ENCODE peak calls at places on chromosomes 5 and 9, in four cellular contexts. One of them, this sample, is unnamed.

GRCh38 chr5:54083851-54084250 is 226.5 kb downstream of the ARL15 start:
- DNase-seq in fibroblast of lung: peak
- DNase-seq in prostate gland: no peak
- DNase-seq in right atrium auricular region: no peak
- DNase-seq in this sample: no peak

GRCh38 chr5:168047043-168047668 is 244.3 kb upstream of the WWC1 start:
- DNase-seq in right atrium auricular region: no peak
- DNase-seq in prostate gland: peak
- DNase-seq in fibroblast of lung: peak
- DNase-seq in this sample: no peak

GRCh38 chr9:98781588-98782383 is 14.6 kb downstream of the ANKS6 start:
- DNase-seq in fibroblast of lung: peak
- DNase-seq in right atrium auricular region: peak
- DNase-seq in prostate gland: no peak
- DNase-seq in this sample: no peak

GRCh38 chr5:43320846-43321245 is 7.6 kb upstream of the HMGCS1 start:
- DNase-seq in fibroblast of lung: no peak
- DNase-seq in right atrium auricular region: no peak
- DNase-seq in prostate gland: no peak
- DNase-seq in this sample: no peak

GRCh38 chr5:91206734-91207133 is 176.4 kb downstream of the ARRDC3 start:
- DNase-seq in prostate gland: no peak
- DNase-seq in fibroblast of lung: peak
- DNase-seq in right atrium auricular region: no peak
- DNase-seq in this sample: no peak

GRCh38 chr9:124665391-124666058 is 105.6 kb downstream of the NR6A1 start:
- DNase-seq in prostate gland: no peak
- DNase-seq in right atrium auricular region: no peak
- DNase-seq in fibroblast of lung: peak
- DNase-seq in this sample: no peak

GRCh38 chr9:592225-592624 is 249.3 kb upstream of the DMRT1 start:
- DNase-seq in fibroblast of lung: peak
- DNase-seq in right atrium auricular region: no peak
- DNase-seq in prostate gland: peak
- DNase-seq in this sample: no peak

GRCh38 chr9:119811030-119811429 is 441.8 kb upstream of the BRINP1 start:
- DNase-seq in prostate gland: no peak
- DNase-seq in fibroblast of lung: peak
- DNase-seq in right atrium auricular region: no peak
- DNase-seq in this sample: no peak

GRCh38 chr9:82363236-82363635 is 374.7 kb downstream of the SPATA31D1 start:
- DNase-seq in prostate gland: no peak
- DNase-seq in fibroblast of lung: no peak
- DNase-seq in right atrium auricular region: no peak
- DNase-seq in this sample: no peak

GRCh38 chr5:126004636-126005035 is 418.6 kb upstream of the GRAMD2B start:
- DNase-seq in right atrium auricular region: no peak
- DNase-seq in prostate gland: peak
- DNase-seq in fibroblast of lung: peak
- DNase-seq in this sample: no peak

GRCh38 chr9:88006511-88007290 is 32.4 kb upstream of the CDK20 start:
- DNase-seq in prostate gland: no peak
- DNase-seq in right atrium auricular region: no peak
- DNase-seq in fibroblast of lung: no peak
- DNase-seq in this sample: no peak

GRCh38 chr9:73714294-73714693 is 562.6 kb downstream of the ANXA1 start:
- DNase-seq in prostate gland: no peak
- DNase-seq in fibroblast of lung: peak
- DNase-seq in right atrium auricular region: no peak
- DNase-seq in this sample: no peak

GRCh38 chr9:93143830-93144530 is 9.9 kb upstream of the NINJ1 start:
- DNase-seq in prostate gland: peak
- DNase-seq in fibroblast of lung: no peak
- DNase-seq in right atrium auricular region: no peak
- DNase-seq in this sample: no peak

GRCh38 chr5:36366883-36367282 is 65.2 kb upstream of the RANBP3L start:
- DNase-seq in fibroblast of lung: peak
- DNase-seq in right atrium auricular region: no peak
- DNase-seq in prostate gland: no peak
- DNase-seq in this sample: no peak

GRCh38 chr5:107605596-107606125 is 65.1 kb downstream of the EFNA5 start:
- DNase-seq in right atrium auricular region: no peak
- DNase-seq in prostate gland: no peak
- DNase-seq in fibroblast of lung: no peak
- DNase-seq in this sample: no peak

GRCh38 chr9:34405719-34406118 is 29.0 kb upstream of the MYORG start:
- DNase-seq in fibroblast of lung: peak
- DNase-seq in prostate gland: no peak
- DNase-seq in right atrium auricular region: no peak
- DNase-seq in this sample: peak

GRCh38 chr9:6054280-6055099 is 39.1 kb upstream of the RANBP6 start:
- DNase-seq in prostate gland: peak
- DNase-seq in fibroblast of lung: peak
- DNase-seq in right atrium auricular region: no peak
- DNase-seq in this sample: peak

GRCh38 chr9:35826071-35826701 is 2.3 kb downstream of the FAM221B start:
- DNase-seq in prostate gland: peak
- DNase-seq in right atrium auricular region: no peak
- DNase-seq in fibroblast of lung: peak
- DNase-seq in this sample: no peak

GRCh38 chr9:126217121-126217520 is 109.5 kb upstream of the MVB12B start:
- DNase-seq in fibroblast of lung: no peak
- DNase-seq in right atrium auricular region: no peak
- DNase-seq in prostate gland: no peak
- DNase-seq in this sample: no peak

GRCh38 chr5:32223972-32224608 is 50.0 kb upstream of the GOLPH3 start:
- DNase-seq in fibroblast of lung: peak
- DNase-seq in prostate gland: no peak
- DNase-seq in right atrium auricular region: no peak
- DNase-seq in this sample: peak

GRCh38 chr9:27540537-27540936 is 10.9 kb upstream of the MOB3B start:
- DNase-seq in right atrium auricular region: no peak
- DNase-seq in fibroblast of lung: peak
- DNase-seq in prostate gland: no peak
- DNase-seq in this sample: no peak

GRCh38 chr5:82358454-82358853 is 80.3 kb upstream of the RPS23 start:
- DNase-seq in right atrium auricular region: no peak
- DNase-seq in prostate gland: no peak
- DNase-seq in fibroblast of lung: peak
- DNase-seq in this sample: peak

GRCh38 chr9:137326436-137327060 is 24.5 kb upstream of the NRARP start:
- DNase-seq in right atrium auricular region: no peak
- DNase-seq in fibroblast of lung: no peak
- DNase-seq in prostate gland: no peak
- DNase-seq in this sample: no peak

GRCh38 chr5:5025774-5026406 is 114.2 kb upstream of the ADAMTS16 start:
- DNase-seq in prostate gland: no peak
- DNase-seq in right atrium auricular region: no peak
- DNase-seq in fibroblast of lung: no peak
- DNase-seq in this sample: no peak

GRCh38 chr5:1936413-1936812 is 53.7 kb upstream of the IRX4 start:
- DNase-seq in right atrium auricular region: no peak
- DNase-seq in prostate gland: no peak
- DNase-seq in fibroblast of lung: no peak
- DNase-seq in this sample: no peak

GRCh38 chr5:151174612-151175101 is 17.1 kb upstream of the ANXA6 start:
- DNase-seq in prostate gland: no peak
- DNase-seq in fibroblast of lung: no peak
- DNase-seq in right atrium auricular region: peak
- DNase-seq in this sample: no peak

GRCh38 chr5:92518318-92518913 is 1062.6 kb downstream of the NR2F1-AS1 start:
- DNase-seq in fibroblast of lung: peak
- DNase-seq in prostate gland: no peak
- DNase-seq in right atrium auricular region: no peak
- DNase-seq in this sample: peak

GRCh38 chr5:180718810-180719453 is 20.9 kb downstream of the OR2Y1 start:
- DNase-seq in right atrium auricular region: no peak
- DNase-seq in prostate gland: peak
- DNase-seq in fibroblast of lung: peak
- DNase-seq in this sample: peak

GRCh38 chr5:16547200-16547842 is 69.5 kb downstream of the RETREG1 start:
- DNase-seq in prostate gland: peak
- DNase-seq in right atrium auricular region: no peak
- DNase-seq in fibroblast of lung: peak
- DNase-seq in this sample: no peak

GRCh38 chr5:16550316-16550952 is 66.4 kb downstream of the RETREG1 start:
- DNase-seq in right atrium auricular region: no peak
- DNase-seq in prostate gland: no peak
- DNase-seq in fibroblast of lung: no peak
- DNase-seq in this sample: no peak

GRCh38 chr5:16548115-16548514 is 68.7 kb downstream of the RETREG1 start:
- DNase-seq in right atrium auricular region: no peak
- DNase-seq in prostate gland: no peak
- DNase-seq in fibroblast of lung: no peak
- DNase-seq in this sample: no peak

GRCh38 chr5:16549491-16550233 is 67.1 kb downstream of the RETREG1 start:
- DNase-seq in prostate gland: no peak
- DNase-seq in right atrium auricular region: no peak
- DNase-seq in fibroblast of lung: no peak
- DNase-seq in this sample: no peak

GRCh38 chr5:16548812-16549211 is 68.0 kb downstream of the RETREG1 start:
- DNase-seq in prostate gland: no peak
- DNase-seq in fibroblast of lung: no peak
- DNase-seq in right atrium auricular region: no peak
- DNase-seq in this sample: no peak
- H3K27ac ChIP-seq in prostate gland: peak
- H3K27ac ChIP-seq in fibroblast of lung: no peak
- H3K27ac ChIP-seq in right atrium auricular region: peak
- H3K27ac ChIP-seq in this sample: no peak

DNA sequence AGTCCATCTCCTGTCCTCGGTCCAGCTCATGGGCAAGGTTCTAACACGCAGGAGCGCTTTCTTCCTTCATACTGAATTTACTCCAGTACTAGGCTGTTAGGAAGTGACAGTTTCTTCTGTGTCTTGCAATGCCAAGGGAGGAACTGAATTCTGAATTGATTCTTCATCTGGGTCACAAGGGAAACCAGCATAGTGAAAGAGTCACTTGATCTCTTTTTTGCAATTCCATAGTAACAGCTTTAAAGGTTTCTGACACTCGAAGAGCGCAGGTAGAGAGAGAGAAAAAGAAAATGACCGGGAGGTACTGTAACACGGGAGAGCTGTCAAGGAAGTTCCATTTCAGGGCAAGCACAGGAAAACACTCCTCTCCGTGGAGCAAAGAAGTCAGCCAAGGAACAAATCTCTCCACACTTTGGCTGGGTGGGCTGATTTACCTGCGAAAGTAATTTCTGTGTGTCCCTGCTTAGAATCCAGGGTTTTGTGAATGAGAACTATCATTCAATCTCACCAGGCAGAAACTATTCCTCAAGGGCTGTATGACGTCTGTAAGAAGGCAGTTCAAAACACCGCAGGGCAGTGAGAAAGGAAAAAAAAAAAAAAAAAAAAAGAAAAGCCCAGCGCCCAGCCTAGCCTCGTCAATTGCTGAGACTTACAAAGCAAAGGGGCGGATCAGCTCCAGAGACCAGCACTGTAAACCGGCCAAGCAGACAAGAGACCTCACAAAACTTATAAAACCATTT is 617.8 kb downstream of the PDE4D start:
- DNase-seq in fibroblast of lung: peak
- DNase-seq in prostate gland: peak
- DNase-seq in right atrium auricular region: peak
- DNase-seq in this sample: no peak
- H3K4me3 ChIP-seq in fibroblast of lung: peak
- H3K4me3 ChIP-seq in prostate gland: peak
- H3K4me3 ChIP-seq in right atrium auricular region: peak
- H3K4me3 ChIP-seq in this sample: peak

GRCh38 chr9:130187523-130187846 is 15.3 kb downstream of the NCS1 start:
- DNase-seq in prostate gland: no peak
- DNase-seq in right atrium auricular region: no peak
- DNase-seq in fibroblast of lung: no peak
- DNase-seq in this sample: no peak

GRCh38 chr9:130185494-130186005 is 13.3 kb downstream of the NCS1 start:
- DNase-seq in prostate gland: no peak
- DNase-seq in fibroblast of lung: peak
- DNase-seq in right atrium auricular region: no peak
- DNase-seq in this sample: no peak

GRCh38 chr9:130184983-130185382 is 12.8 kb downstream of the NCS1 start:
- DNase-seq in right atrium auricular region: no peak
- DNase-seq in fibroblast of lung: no peak
- DNase-seq in prostate gland: no peak
- DNase-seq in this sample: no peak

GRCh38 chr9:130186839-130187522 is 14.8 kb downstream of the NCS1 start:
- DNase-seq in prostate gland: no peak
- DNase-seq in right atrium auricular region: no peak
- DNase-seq in fibroblast of lung: peak
- DNase-seq in this sample: no peak

DNA sequence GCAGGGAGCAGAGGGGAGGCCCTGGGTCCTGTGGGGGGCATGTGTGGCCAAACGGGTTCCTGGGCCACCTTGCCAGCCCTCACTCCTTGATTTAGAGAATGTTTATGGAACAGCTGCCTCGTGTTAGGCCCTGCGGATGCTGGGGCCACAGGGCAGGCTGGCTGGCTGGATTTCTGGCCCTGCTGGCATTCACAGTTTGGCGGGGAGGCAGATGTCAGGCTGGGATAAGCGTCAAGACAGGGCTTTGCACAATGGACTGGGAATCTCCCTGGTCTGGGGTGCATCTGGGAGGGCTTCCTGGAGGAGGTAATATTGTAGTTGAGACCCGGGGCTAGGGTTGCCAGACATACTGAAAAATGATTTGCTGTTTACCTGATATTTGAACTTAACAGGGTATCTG is 13.8 kb downstream of the NCS1 start:
- DNase-seq in prostate gland: no peak
- DNase-seq in right atrium auricular region: no peak
- DNase-seq in fibroblast of lung: no peak
- DNase-seq in this sample: no peak
- H3K27ac ChIP-seq in prostate gland: peak
- H3K27ac ChIP-seq in right atrium auricular region: peak
- H3K27ac ChIP-seq in fibroblast of lung: peak
- H3K27ac ChIP-seq in this sample: peak

DNA sequence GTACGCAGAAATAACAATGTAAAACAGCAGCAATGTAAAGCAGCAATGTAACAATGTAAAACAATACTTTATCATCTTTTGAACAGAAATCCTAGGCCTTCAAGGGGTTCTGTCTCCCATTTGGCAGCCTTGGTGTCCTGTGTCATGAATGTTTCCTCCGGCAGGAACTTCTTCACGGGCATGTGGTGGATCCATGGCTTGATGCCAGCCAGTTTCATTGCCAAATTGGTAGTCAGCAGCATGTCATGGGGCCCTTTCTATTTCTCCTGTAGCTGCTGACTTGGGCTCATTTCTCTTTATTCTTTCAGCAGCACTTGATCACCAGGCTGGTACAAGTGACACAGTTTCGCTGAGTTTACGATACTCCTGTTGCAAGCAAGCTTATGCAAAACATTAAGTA is 275.3 kb downstream of the HTR1A start:
- DNase-seq in prostate gland: no peak
- DNase-seq in fibroblast of lung: no peak
- DNase-seq in right atrium auricular region: no peak
- DNase-seq in this sample: no peak
- H3K4me3 ChIP-seq in prostate gland: no peak
- H3K4me3 ChIP-seq in fibroblast of lung: no peak
- H3K4me3 ChIP-seq in right atrium auricular region: no peak
- H3K4me3 ChIP-seq in this sample: no peak